ENCODE peak calls at places on chromosomes 4 and X, in four cellular contexts. W is K562, Z is HepG2, T is H1. A is an unnamed sample.

GRCh38 chrX:123267220-123267619 is 83.1 kb downstream of the GRIA3 start:
- DNase-seq in W (no peak), Z (no peak), T (no peak), A (no peak)

GRCh38 chrX:86930419-86930818 is 587.2 kb upstream of the KLHL4 start:
- DNase-seq in W (no peak), Z (peak; percentile 8), T (no peak), A (no peak)

GRCh38 chr4:40486534-40486933 is 143.1 kb downstream of the RBM47 start:
- DNase-seq in W (no peak), Z (no peak), T (no peak), A (no peak)

GRCh38 chr4:40897557-40898203 is 147.9 kb downstream of the NSUN7 start:
- DNase-seq in W (peak; percentile 82), Z (peak; percentile 53), T (peak; percentile 43), A (peak; percentile 86)

GRCh38 chr4:52843351-52843750 is 18.8 kb upstream of the RASL11B start:
- DNase-seq in W (no peak), Z (no peak), T (no peak), A (no peak)

GRCh38 chrX:72238721-72239475 is at the start of gene ERCC6L:
- DNase-seq in W (peak; percentile 85), Z (peak; percentile 70), T (peak; percentile 72), A (peak; percentile 87)

GRCh38 chrX:16436348-16437188 is 213.4 kb upstream of the S100G start:
- DNase-seq in W (peak; percentile 66), Z (peak; percentile 44), T (peak; percentile 5), A (peak; percentile 73)

GRCh38 chr4:29541757-29542156 is 1178.4 kb upstream of the PCDH7 start:
- DNase-seq in W (no peak), Z (no peak), T (no peak), A (no peak)

GRCh38 chr4:170400346-170400745 is 310.6 kb upstream of the AADAT start:
- DNase-seq in W (no peak), Z (no peak), T (no peak), A (no peak)

GRCh38 chr4:16931906-16932305 is 33.5 kb upstream of the LDB2 start:
- DNase-seq in W (no peak), Z (no peak), T (no peak), A (no peak)

GRCh38 chr4:41496980-41497379 is 41.0 kb upstream of the LIMCH1 start:
- DNase-seq in W (no peak), Z (no peak), T (no peak), A (no peak)

GRCh38 chrX:139194571-139195280 is 335.8 kb upstream of the F9 start:
- DNase-seq in W (peak; percentile 48), Z (no peak), T (no peak), A (peak; percentile 14)

GRCh38 chr4:75169020-75169814 is 236.3 kb downstream of the PARM1 start:
- DNase-seq in W (no peak), Z (no peak), T (no peak), A (no peak)

GRCh38 chrX:131614241-131614640 is 70.4 kb downstream of the OR13H1 start:
- DNase-seq in W (no peak), Z (no peak), T (no peak), A (no peak)

GRCh38 chrX:7568597-7568996 is 274.4 kb upstream of the VCX start:
- DNase-seq in W (no peak), Z (no peak), T (no peak), A (no peak)

GRCh38 chrX:12319012-12319519 is 180.8 kb downstream of the FRMPD4 start:
- DNase-seq in W (no peak), Z (no peak), T (no peak), A (no peak)

GRCh38 chr4:150090836-150091235 is 12.6 kb downstream of the DCLK2 start:
- DNase-seq in W (no peak), Z (no peak), T (no peak), A (no peak)

GRCh38 chrX:131068945-131069719 is 11.0 kb downstream of the ARHGAP36 start:
- DNase-seq in W (peak; percentile 49), Z (peak; percentile 10), T (no peak), A (peak; percentile 83)

GRCh38 chrX:130109429-130110378 is 593 bp downstream of the ELF4 start:
- DNase-seq in W (peak; percentile 45), Z (no peak), T (no peak), A (peak; percentile 23)

GRCh38 chrX:20143539-20143938 is 1.9 kb upstream of the EIF1AX start:
- DNase-seq in W (no peak), Z (peak; percentile 58), T (no peak), A (no peak)

GRCh38 chr4:79780129-79780528 is 292.9 kb downstream of the ANTXR2 start:
- DNase-seq in W (no peak), Z (no peak), T (no peak), A (no peak)

GRCh38 chr4:111788046-111788642 is 357.1 kb upstream of the FAM241A start:
- DNase-seq in W (no peak), Z (no peak), T (peak; percentile 23), A (peak; percentile 65)

GRCh38 chr4:78556655-78557054 is 5.1 kb downstream of the ANXA3 start:
- DNase-seq in W (no peak), Z (no peak), T (no peak), A (no peak)

DNA sequence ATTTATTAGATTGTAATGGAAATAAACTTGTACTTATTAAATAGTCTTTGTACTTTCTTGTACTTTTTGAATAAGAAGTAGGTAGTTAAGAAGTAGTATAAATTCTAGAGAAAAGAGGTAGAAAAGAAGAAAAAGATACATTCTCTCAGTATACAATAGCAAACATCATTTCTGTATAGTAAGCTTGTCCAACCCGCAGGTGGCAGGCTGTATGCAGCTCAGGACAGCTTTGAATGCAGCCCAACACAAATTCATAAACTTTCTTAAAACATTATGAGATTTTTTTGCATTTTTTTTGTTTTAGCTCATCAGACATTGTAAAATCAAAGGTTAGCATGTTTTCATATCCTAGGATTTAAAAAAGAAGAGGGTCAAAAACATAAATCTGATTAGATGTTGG is 441.6 kb downstream of the DTHD1 start:
- DNase-seq in W (no peak), Z (no peak), T (no peak), A (no peak)
- TF ChIP-seq JUN in W (no peak), Z (no peak), T (no peak), A (no peak)

GRCh38 chrX:137031517-137032377 is 2.0 kb downstream of the GPR101 start:
- DNase-seq in W (peak; percentile 43), Z (no peak), T (no peak), A (peak; percentile 33)
- TF ChIP-seq ATF3 in W (no peak), Z (no peak), T (no peak), A (no peak)

GRCh38 chr4:8920969-8921368 is 49.3 kb upstream of the HMX1 start:
- DNase-seq in W (no peak), Z (no peak), T (no peak), A (no peak)
- TF ChIP-seq JUN in W (no peak), Z (no peak), T (no peak), A (no peak)

DNA sequence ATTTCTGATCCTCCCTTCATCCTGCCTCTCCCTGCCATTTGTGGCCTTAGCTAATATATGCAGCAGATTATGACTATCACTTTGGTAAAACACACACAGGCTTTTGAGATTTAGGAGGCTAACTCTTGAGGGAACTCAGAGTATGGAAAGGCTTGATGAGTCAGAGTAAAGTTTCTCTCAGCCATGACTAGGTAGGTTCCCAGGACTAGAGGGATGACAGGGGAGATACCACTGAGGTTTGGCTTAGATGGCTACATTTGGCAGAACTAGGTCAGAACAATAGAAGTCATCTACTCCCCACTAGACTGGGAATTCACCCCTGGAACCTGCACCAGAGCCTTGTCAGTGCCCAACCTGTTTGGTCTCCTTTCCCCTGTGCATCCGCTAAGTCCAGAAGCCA is 585.7 kb downstream of the TLL1 start:
- DNase-seq in W (no peak), Z (no peak), T (no peak), A (no peak)
- TF ChIP-seq ATF3 in W (no peak), Z (no peak), T (no peak), A (no peak)

GRCh38 chrX:40329616-40330015 is 231.9 kb upstream of the BCOR start:
- DNase-seq in W (no peak), Z (no peak), T (no peak), A (no peak)

GRCh38 chrX:40327085-40327484 is 229.3 kb upstream of the BCOR start:
- DNase-seq in W (no peak), Z (no peak), T (no peak), A (no peak)

GRCh38 chrX:40333344-40333743 is 235.6 kb upstream of the BCOR start:
- DNase-seq in W (no peak), Z (no peak), T (no peak), A (no peak)

GRCh38 chrX:40331353-40331752 is 233.6 kb upstream of the BCOR start:
- DNase-seq in W (no peak), Z (no peak), T (no peak), A (no peak)

DNA sequence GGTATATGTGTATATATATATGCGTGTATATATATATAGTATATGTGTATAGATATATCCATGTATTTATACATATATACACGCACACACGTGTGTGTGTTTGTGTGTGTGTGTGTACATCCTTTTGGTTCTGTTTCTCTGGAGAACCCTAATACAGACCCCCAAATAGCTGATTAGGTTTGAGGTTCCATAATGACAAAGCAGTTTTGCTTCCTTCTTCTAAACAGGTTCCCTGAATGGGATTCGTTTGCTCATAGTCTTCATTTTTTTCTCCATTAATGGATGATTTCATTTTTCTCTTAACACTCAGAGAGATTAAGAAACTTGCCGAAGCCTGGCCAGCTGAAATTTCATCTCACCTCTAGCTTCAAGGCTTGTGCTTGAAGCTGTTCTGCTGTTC is 234.0 kb upstream of the BCOR start:
- DNase-seq in W (no peak), Z (no peak), T (no peak), A (no peak)
- TF ChIP-seq JUN in W (no peak), Z (no peak), T (no peak), A (no peak)

DNA sequence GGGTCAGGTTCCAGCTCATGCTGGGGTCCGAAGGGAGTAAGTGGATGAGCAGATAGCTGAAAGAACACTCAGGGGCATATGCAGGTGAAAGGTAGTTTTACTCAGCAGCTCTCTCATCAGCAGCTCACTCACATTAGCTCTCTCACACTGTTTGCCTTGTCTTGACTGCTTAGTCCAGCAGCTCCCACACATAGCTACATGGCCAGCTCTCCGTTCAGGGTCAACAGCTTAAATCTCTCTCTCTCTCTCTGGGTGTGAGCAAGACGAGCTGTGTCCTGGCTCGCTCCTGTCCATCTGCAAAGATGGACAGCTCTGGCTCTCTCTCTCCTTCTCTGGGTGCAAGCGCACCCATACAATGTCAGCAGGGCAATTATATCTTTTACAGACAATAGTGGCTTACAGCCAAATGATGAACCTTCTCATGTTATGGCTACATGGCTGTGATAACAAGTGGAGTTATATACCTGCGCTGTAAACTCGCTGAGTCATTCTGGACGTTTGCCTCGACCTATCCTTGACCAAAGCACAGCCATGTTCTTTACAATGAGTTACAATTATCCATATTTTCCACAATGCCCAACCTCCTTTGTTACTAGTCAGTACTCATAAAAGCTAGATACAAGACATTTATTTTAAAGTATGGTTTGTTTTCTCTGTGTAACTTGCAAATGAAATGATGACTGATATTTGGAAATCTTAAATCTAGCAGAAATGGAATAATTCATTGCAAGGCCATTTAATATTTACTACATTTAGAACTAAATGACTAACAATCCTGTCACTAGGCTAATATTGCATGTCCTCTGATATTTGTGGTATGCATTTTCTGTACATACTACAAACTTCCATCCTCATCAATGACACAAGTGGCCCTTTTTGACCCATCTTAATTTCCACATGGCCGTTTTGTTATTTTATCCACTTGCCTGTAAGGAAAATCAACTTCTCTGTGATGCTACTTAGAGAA is 9.3 kb downstream of the PAPSS1 start:
- DNase-seq in W (no peak), Z (no peak), T (no peak), A (no peak)
- TF ChIP-seq ATF3 in W (no peak), Z (no peak), T (no peak), A (no peak)

GRCh38 chrX:30493348-30493747 is 84.2 kb downstream of the TASL start:
- DNase-seq in W (no peak), Z (no peak), T (no peak), A (no peak)

GRCh38 chrX:30483996-30484395 is 93.6 kb downstream of the TASL start:
- DNase-seq in W (no peak), Z (no peak), T (no peak), A (no peak)

GRCh38 chrX:30489323-30489722 is 88.2 kb downstream of the TASL start:
- DNase-seq in W (no peak), Z (peak; percentile 21), T (no peak), A (peak; percentile 10)

GRCh38 chrX:30488092-30488491 is 89.5 kb downstream of the TASL start:
- DNase-seq in W (no peak), Z (no peak), T (no peak), A (no peak)
- TF ChIP-seq JUN in W (no peak), Z (no peak), T (no peak), A (no peak)

A was measured in WTC11.